ENCODE peak calls at places on chromosome 16, in four cellular contexts. O, F, Q and B are unnamed samples.

GRCh38 chr16:4206680-4207079 is 35.2 kb downstream of the SRL start:
- DNase-seq in Q (no peak), O (no peak), F (no peak), B (no peak)

GRCh38 chr16:56872863-56873391 is 7.9 kb downstream of the SLC12A3 start:
- DNase-seq in O (no peak), F (no peak), Q (no peak), B (no peak)

GRCh38 chr16:82852388-82852998 is 225.7 kb downstream of the CDH13 start:
- DNase-seq in F (no peak), Q (no peak), O (no peak), B (no peak)

GRCh38 chr16:78292726-78293380 is 193.4 kb downstream of the WWOX start:
- DNase-seq in F (no peak), Q (no peak), O (peak), B (no peak)

GRCh38 chr16:50202926-50203624 is 50.0 kb downstream of the TENT4B start:
- DNase-seq in Q (peak), F (no peak), O (no peak), B (no peak)

GRCh38 chr16:35737076-35737475 is 2277.7 kb downstream of the TP53TG3F start:
- DNase-seq in Q (no peak), F (no peak), O (no peak), B (no peak)

GRCh38 chr16:88988980-88989791 is 12.2 kb upstream of the CBFA2T3 start:
- DNase-seq in F (no peak), O (peak), Q (no peak), B (no peak)

GRCh38 chr16:24036614-24037013 is 200.8 kb downstream of the PRKCB start:
- DNase-seq in O (peak), F (no peak), Q (peak), B (no peak)

GRCh38 chr16:53892155-53892554 is 188.2 kb downstream of the FTO start:
- DNase-seq in O (peak), Q (peak), F (no peak), B (no peak)

GRCh38 chr16:86509759-86510464 is 415 bp upstream of the FOXF1 start:
- DNase-seq in Q (peak), O (no peak), F (no peak), B (no peak)

GRCh38 chr16:57422026-57422944 is 17.7 kb downstream of the CCL17 start:
- DNase-seq in Q (peak), F (peak), O (peak), B (no peak)

GRCh38 chr16:55502801-55503366 is 6.0 kb upstream of the LPCAT2 start:
- DNase-seq in F (peak), O (peak), Q (no peak), B (peak)
- TF ChIP-seq CTCF in F (no peak), O (no peak), Q (no peak), B (no peak)

GRCh38 chr16:81779540-81780320 is 639 bp downstream of the PLCG2 start:
- DNase-seq in Q (no peak), O (peak), F (no peak), B (no peak)
- TF ChIP-seq CTCF in Q (no peak), O (no peak), F (no peak), B (no peak)

DNA sequence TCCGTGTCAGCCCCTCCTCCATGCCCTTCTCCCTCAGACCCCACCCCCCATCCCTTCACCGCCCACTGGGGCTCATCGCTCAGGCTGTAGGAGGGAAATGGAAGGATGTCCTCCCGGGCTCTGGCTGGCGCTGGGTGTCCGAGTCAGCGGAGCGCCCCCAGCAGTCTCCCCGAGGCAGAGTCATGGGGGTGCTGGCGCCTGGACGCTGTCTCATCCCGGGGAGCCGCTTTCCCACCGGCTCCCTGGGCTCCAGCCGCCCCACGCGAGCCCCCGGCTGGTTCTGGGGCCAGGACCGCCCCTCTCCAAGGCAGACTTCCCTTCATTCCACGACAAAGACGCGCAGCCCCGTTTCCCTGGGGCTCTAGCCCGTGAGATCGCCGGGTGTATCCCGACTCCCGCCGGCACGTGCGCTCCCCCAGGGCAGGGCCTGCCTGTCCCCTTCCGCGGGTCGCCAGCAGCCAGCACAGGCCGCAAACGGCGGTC is 398 bp upstream of the ANTKMT start:
- DNase-seq in Q (no peak), F (no peak), O (peak), B (no peak)
- TF ChIP-seq CTCF in Q (peak), F (no peak), O (no peak), B (no peak)

GRCh38 chr16:31079342-31079944 is 5.2 kb downstream of the ZNF646 start:
- DNase-seq in F (no peak), Q (no peak), O (no peak), B (no peak)

GRCh38 chr16:31077024-31077423 is 2.8 kb downstream of the ZNF646 start:
- DNase-seq in F (no peak), O (no peak), Q (no peak), B (no peak)

GRCh38 chr16:31076319-31076718 is 2.1 kb downstream of the ZNF646 start:
- DNase-seq in O (no peak), Q (no peak), F (no peak), B (no peak)

GRCh38 chr16:31078597-31079341 is 4.5 kb downstream of the ZNF646 start:
- DNase-seq in O (no peak), F (no peak), Q (no peak), B (no peak)

DNA sequence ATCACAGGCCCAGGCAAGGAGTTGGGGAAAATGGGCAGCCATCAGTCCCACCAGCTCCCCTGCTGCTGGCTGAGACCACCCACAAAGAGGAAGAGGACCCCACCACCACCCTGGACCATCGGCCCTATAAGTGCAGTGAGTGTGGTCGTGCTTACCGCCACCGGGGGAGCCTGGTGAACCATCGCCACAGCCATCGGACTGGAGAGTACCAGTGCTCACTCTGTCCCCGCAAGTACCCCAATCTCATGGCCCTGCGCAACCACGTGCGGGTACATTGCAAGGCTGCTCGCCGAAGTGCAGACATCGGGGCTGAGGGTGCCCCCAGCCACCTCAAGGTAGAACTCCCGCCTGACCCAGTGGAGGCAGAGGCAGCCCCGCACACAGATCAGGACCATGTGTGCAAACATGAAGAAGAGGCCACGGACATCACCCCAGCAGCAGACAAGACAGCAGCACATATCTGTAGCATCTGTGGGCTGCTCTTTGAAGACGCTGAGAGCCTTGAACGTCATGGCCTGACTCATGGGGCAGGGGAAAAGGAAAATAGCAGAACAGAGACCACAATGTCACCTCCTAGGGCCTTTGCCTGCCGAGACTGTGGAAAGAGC is 3.5 kb downstream of the ZNF646 start:
- DNase-seq in Q (no peak), O (no peak), F (no peak), B (no peak)
- TF ChIP-seq CTCF in Q (no peak), O (no peak), F (no peak), B (no peak)

GRCh38 chr16:6926341-6926740 is 406.3 kb upstream of the RBFOX1 start:
- DNase-seq in F (no peak), O (no peak), Q (no peak), B (no peak)

GRCh38 chr16:6932871-6933390 is 399.7 kb upstream of the RBFOX1 start:
- DNase-seq in Q (no peak), F (no peak), O (no peak), B (no peak)

GRCh38 chr16:6926762-6927161 is 405.9 kb upstream of the RBFOX1 start:
- DNase-seq in Q (no peak), O (no peak), F (no peak), B (no peak)

GRCh38 chr16:6929868-6930267 is 402.8 kb upstream of the RBFOX1 start:
- DNase-seq in Q (no peak), O (no peak), F (no peak), B (no peak)
- TF ChIP-seq CTCF in Q (no peak), O (no peak), F (no peak), B (no peak)

GRCh38 chr16:46801428-46802049 is 29.4 kb downstream of the C16orf87 start:
- DNase-seq in O (no peak), Q (no peak), F (no peak), B (no peak)
- TF ChIP-seq CTCF in O (no peak), Q (peak), F (no peak), B (peak)

DNA sequence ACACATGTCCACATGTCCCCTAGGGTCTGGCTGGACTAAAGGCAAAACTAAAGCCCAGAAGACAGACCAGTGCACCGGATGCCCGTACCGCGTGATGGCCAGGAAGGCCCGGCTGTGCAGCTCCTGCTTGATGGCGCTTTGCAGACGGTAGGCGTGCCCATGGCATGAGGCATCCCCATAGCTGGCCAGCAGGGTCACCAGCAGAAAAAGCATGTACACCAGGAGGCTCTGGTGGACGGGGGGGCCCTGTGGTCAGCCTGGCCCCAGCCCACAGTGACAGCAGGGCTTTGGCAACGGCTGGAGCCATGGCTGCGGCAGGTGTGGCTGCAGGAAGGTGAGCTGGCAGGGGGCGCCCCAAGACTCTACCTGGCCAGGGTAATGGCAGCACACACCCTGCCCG is 42.8 kb downstream of the PKD1 start:
- DNase-seq in F (no peak), Q (no peak), O (no peak), B (no peak)
- TF ChIP-seq CTCF in F (no peak), Q (no peak), O (no peak), B (no peak)

DNA sequence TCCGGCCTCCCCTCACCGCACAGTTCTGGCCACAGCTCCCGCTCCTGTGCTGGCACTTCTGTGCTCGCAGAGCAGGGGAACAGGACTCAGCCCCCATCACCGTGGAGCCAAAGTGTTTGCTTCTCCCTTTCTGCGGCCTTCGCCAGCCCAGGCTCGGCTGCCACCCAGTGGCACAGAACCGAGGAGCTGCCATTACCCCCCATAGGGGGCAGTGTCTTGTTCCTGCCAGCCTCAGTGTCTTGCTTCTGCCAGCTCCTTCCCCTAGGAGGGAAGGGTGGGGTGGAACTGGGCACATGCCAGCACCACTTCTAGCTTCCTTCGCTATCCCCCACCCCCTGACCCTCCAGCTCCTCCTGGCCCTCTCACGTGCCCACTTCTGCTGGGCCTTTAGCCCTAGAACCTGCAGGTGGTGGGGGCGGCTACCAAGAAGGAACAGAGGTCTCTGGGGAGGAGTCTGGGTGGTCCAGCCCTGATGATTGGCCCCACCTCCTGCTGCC is 645 bp upstream of the ELMO3 start:
- DNase-seq in Q (peak), F (no peak), O (peak), B (no peak)
- TF ChIP-seq CTCF in Q (peak), F (peak), O (peak), B (peak)

DNA sequence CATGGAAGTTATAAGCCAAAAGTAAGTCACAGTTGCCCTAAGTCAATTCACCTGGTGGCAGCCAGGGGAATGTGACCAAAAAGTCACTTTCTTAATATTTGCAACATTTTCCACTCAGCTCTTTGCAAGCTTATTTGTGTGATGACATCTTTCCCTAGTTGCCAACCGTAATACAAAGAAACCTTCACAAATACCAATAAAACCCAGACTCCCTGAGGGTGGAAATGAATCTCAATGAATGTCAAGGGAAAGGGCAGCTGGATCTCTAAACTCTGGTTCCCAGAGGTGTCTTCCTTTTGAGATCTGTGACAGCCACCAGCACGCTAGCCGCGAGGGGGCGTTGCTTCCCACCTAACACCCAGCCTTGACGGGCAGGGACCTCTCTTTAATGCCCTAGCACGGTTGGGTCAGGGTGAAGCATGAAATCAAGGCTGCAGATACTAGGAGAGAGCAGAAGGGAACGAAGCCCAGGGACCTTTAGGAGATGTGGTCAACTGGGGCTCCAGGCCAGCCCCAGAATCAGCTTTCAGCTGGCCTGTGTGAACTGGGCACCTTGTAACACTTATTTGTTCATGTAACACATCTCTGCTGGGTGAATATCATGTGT is 82.2 kb downstream of the CMC2 start:
- DNase-seq in F (no peak), Q (peak), O (peak), B (peak)
- TF ChIP-seq CTCF in F (peak), Q (peak), O (peak), B (peak)